ENCODE peak calls at places on chromosomes 13 and 19, in five cellular contexts. E, F, Z, P and R are unnamed samples.

GRCh38 chr13:30743319-30744055 is 8.1 kb downstream of the ALOX5AP start:
- DNase-seq in E (peak), F (no peak), Z (no peak), P (peak), R (no peak)

GRCh38 chr13:95019886-95020285 is 281.4 kb downstream of the ABCC4 start:
- DNase-seq in E (no peak), F (no peak), Z (no peak), P (no peak), R (no peak)

GRCh38 chr13:26557393-26558073 is at the start of gene WASF3:
- DNase-seq in E (peak), F (peak), Z (peak), P (peak), R (peak)

GRCh38 chr19:1396768-1397679 is 4.3 kb downstream of the GAMT start:
- DNase-seq in E (no peak), F (no peak), Z (no peak), P (no peak), R (no peak)

GRCh38 chr19:18425515-18426415 is 6.6 kb downstream of the SSBP4 start:
- DNase-seq in E (no peak), F (peak), Z (no peak), P (peak), R (no peak)

GRCh38 chr13:109835321-109835720 is 48.9 kb upstream of the IRS2 start:
- DNase-seq in E (no peak), F (no peak), Z (no peak), P (no peak), R (no peak)

GRCh38 chr13:87677334-87678234 is 6.4 kb downstream of the SLITRK5 start:
- DNase-seq in E (no peak), F (peak), Z (peak), P (no peak), R (no peak)

GRCh38 chr13:78608705-78609463 is 5.5 kb upstream of the POU4F1 start:
- DNase-seq in E (no peak), F (no peak), Z (peak), P (no peak), R (no peak)

GRCh38 chr19:3068071-3068470 is 5.8 kb upstream of the TLE5 start:
- DNase-seq in E (no peak), F (no peak), Z (peak), P (no peak), R (no peak)

GRCh38 chr19:42247631-42248199 is 5.3 kb upstream of the GSK3A start:
- DNase-seq in E (no peak), F (no peak), Z (no peak), P (no peak), R (no peak)

GRCh38 chr13:73259061-73259908 is 200.5 kb downstream of the KLF5 start:
- DNase-seq in E (no peak), F (no peak), Z (no peak), P (peak), R (no peak)

GRCh38 chr13:27489456-27489855 is 39.1 kb upstream of the MTIF3 start:
- DNase-seq in E (no peak), F (no peak), Z (no peak), P (no peak), R (no peak)

GRCh38 chr13:20127563-20128458 is 33.0 kb downstream of the GJA3 start:
- DNase-seq in E (no peak), F (peak), Z (peak), P (peak), R (no peak)

GRCh38 chr13:69959041-69959440 is 148.6 kb upstream of the ATXN8OS start:
- DNase-seq in E (no peak), F (no peak), Z (no peak), P (no peak), R (no peak)

GRCh38 chr19:52987221-52987620 is 24.5 kb upstream of the ZNF816 start:
- DNase-seq in E (no peak), F (no peak), Z (no peak), P (no peak), R (no peak)

GRCh38 chr13:53105477-53105876 is 76.9 kb downstream of the OLFM4 start:
- DNase-seq in E (no peak), F (no peak), Z (no peak), P (no peak), R (no peak)

GRCh38 chr13:51848674-51849073 is 3.7 kb upstream of the TMEM272 start:
- DNase-seq in E (no peak), F (no peak), Z (no peak), P (peak), R (no peak)

GRCh38 chr19:10762656-10763055 is 44.8 kb downstream of the DNM2 start:
- DNase-seq in E (no peak), F (no peak), Z (no peak), P (no peak), R (no peak)

GRCh38 chr19:51712461-51713081 is 11.2 kb downstream of the HAS1 start:
- DNase-seq in E (no peak), F (no peak), Z (no peak), P (peak), R (peak)

GRCh38 chr13:101424381-101425155 is 8.3 kb upstream of the NALCN start:
- DNase-seq in E (no peak), F (peak), Z (no peak), P (no peak), R (no peak)

GRCh38 chr13:97021241-97021640 is 27.0 kb upstream of the OXGR1 start:
- DNase-seq in E (no peak), F (no peak), Z (no peak), P (no peak), R (no peak)

GRCh38 chr19:50046649-50047503 is 21.1 kb downstream of the ZNF473 start:
- DNase-seq in E (no peak), F (peak), Z (peak), P (no peak), R (no peak)

GRCh38 chr19:584240-585001 is 5.3 kb upstream of the HCN2 start:
- DNase-seq in E (no peak), F (peak), Z (peak), P (peak), R (peak)

GRCh38 chr13:98225036-98225940 is 48.2 kb upstream of the RNF113B start:
- DNase-seq in E (no peak), F (peak), Z (no peak), P (no peak), R (no peak)

GRCh38 chr19:57068921-57069697 is 50.7 kb upstream of the USP29 start:
- DNase-seq in E (no peak), F (peak), Z (peak), P (no peak), R (no peak)

GRCh38 chr19:54728167-54728566 is 3.9 kb downstream of the KIR3DL3 start:
- DNase-seq in E (no peak), F (no peak), Z (no peak), P (no peak), R (no peak)

GRCh38 chr13:92255533-92255932 is 857.1 kb downstream of the GPC5 start:
- DNase-seq in E (no peak), F (no peak), Z (no peak), P (no peak), R (no peak)